ENCODE peak calls at places on chromosomes 13 and 19, in five cellular contexts. One of them, this sample, is unnamed.

GRCh38 chr13:77299587-77299986 is 27.3 kb downstream of the MYCBP2 start:
- DNase-seq in Peyer's patch: no peak
- DNase-seq in effector memory CD4-positive, alpha-beta T cell: no peak
- DNase-seq in CD8-positive, alpha-beta memory T cell: no peak
- DNase-seq in heart right ventricle: no peak
- DNase-seq in this sample: no peak

GRCh38 chr13:110463876-110464510 is 97.5 kb downstream of the RAB20 start:
- DNase-seq in Peyer's patch: peak
- DNase-seq in effector memory CD4-positive, alpha-beta T cell: no peak
- DNase-seq in CD8-positive, alpha-beta memory T cell: no peak
- DNase-seq in heart right ventricle: no peak
- DNase-seq in this sample: no peak

GRCh38 chr13:39765801-39766463 is 110.5 kb downstream of the COG6 start:
- DNase-seq in Peyer's patch: no peak
- DNase-seq in effector memory CD4-positive, alpha-beta T cell: no peak
- DNase-seq in CD8-positive, alpha-beta memory T cell: no peak
- DNase-seq in heart right ventricle: peak
- DNase-seq in this sample: peak

GRCh38 chr19:19997656-19998268 is 41.5 kb downstream of the ZNF682 start:
- DNase-seq in Peyer's patch: peak
- DNase-seq in effector memory CD4-positive, alpha-beta T cell: peak
- DNase-seq in CD8-positive, alpha-beta memory T cell: peak
- DNase-seq in heart right ventricle: peak
- DNase-seq in this sample: no peak

GRCh38 chr19:31023038-31023437 is 326.2 kb downstream of the TSHZ3 start:
- DNase-seq in Peyer's patch: no peak
- DNase-seq in effector memory CD4-positive, alpha-beta T cell: no peak
- DNase-seq in CD8-positive, alpha-beta memory T cell: no peak
- DNase-seq in heart right ventricle: no peak
- DNase-seq in this sample: no peak

GRCh38 chr13:67410645-67411044 is 180.5 kb upstream of the PCDH9 start:
- DNase-seq in Peyer's patch: no peak
- DNase-seq in effector memory CD4-positive, alpha-beta T cell: no peak
- DNase-seq in CD8-positive, alpha-beta memory T cell: no peak
- DNase-seq in heart right ventricle: no peak
- DNase-seq in this sample: no peak

GRCh38 chr19:46787331-46788100 is 878 bp downstream of the SLC1A5 start:
- DNase-seq in Peyer's patch: peak
- DNase-seq in effector memory CD4-positive, alpha-beta T cell: peak
- DNase-seq in CD8-positive, alpha-beta memory T cell: peak
- DNase-seq in heart right ventricle: peak
- DNase-seq in this sample: peak

GRCh38 chr19:57560049-57560491 is 407 bp upstream of the ZNF550 start:
- DNase-seq in Peyer's patch: no peak
- DNase-seq in effector memory CD4-positive, alpha-beta T cell: no peak
- DNase-seq in CD8-positive, alpha-beta memory T cell: no peak
- DNase-seq in heart right ventricle: peak
- DNase-seq in this sample: no peak

GRCh38 chr19:51368366-51369282 is at the start of gene CLDND2:
- DNase-seq in Peyer's patch: no peak
- DNase-seq in effector memory CD4-positive, alpha-beta T cell: no peak
- DNase-seq in CD8-positive, alpha-beta memory T cell: peak
- DNase-seq in heart right ventricle: no peak
- DNase-seq in this sample: no peak

GRCh38 chr19:6061420-6062130 is 48.7 kb downstream of the RFX2 start:
- DNase-seq in Peyer's patch: no peak
- DNase-seq in effector memory CD4-positive, alpha-beta T cell: no peak
- DNase-seq in CD8-positive, alpha-beta memory T cell: no peak
- DNase-seq in heart right ventricle: no peak
- DNase-seq in this sample: no peak

GRCh38 chr19:28827382-28827781 is 385.6 kb downstream of the UQCRFS1 start:
- DNase-seq in Peyer's patch: no peak
- DNase-seq in effector memory CD4-positive, alpha-beta T cell: no peak
- DNase-seq in CD8-positive, alpha-beta memory T cell: no peak
- DNase-seq in heart right ventricle: no peak
- DNase-seq in this sample: no peak

GRCh38 chr19:28828276-28828870 is 384.6 kb downstream of the UQCRFS1 start:
- DNase-seq in Peyer's patch: no peak
- DNase-seq in effector memory CD4-positive, alpha-beta T cell: no peak
- DNase-seq in CD8-positive, alpha-beta memory T cell: no peak
- DNase-seq in heart right ventricle: no peak
- DNase-seq in this sample: no peak

GRCh38 chr19:28829762-28830161 is 383.2 kb downstream of the UQCRFS1 start:
- DNase-seq in Peyer's patch: no peak
- DNase-seq in effector memory CD4-positive, alpha-beta T cell: no peak
- DNase-seq in CD8-positive, alpha-beta memory T cell: no peak
- DNase-seq in heart right ventricle: no peak
- DNase-seq in this sample: no peak

GRCh38 chr19:28836366-28836765 is 376.6 kb downstream of the UQCRFS1 start:
- DNase-seq in Peyer's patch: no peak
- DNase-seq in effector memory CD4-positive, alpha-beta T cell: no peak
- DNase-seq in CD8-positive, alpha-beta memory T cell: no peak
- DNase-seq in heart right ventricle: no peak
- DNase-seq in this sample: no peak

GRCh38 chr19:28831464-28831863 is 381.5 kb downstream of the UQCRFS1 start:
- DNase-seq in Peyer's patch: no peak
- DNase-seq in effector memory CD4-positive, alpha-beta T cell: no peak
- DNase-seq in CD8-positive, alpha-beta memory T cell: no peak
- DNase-seq in heart right ventricle: no peak
- DNase-seq in this sample: no peak
- H3K27ac ChIP-seq in Peyer's patch: no peak
- H3K27ac ChIP-seq in effector memory CD4-positive, alpha-beta T cell: no peak
- H3K27ac ChIP-seq in CD8-positive, alpha-beta memory T cell: no peak
- H3K27ac ChIP-seq in heart right ventricle: no peak
- H3K27ac ChIP-seq in this sample: no peak

DNA sequence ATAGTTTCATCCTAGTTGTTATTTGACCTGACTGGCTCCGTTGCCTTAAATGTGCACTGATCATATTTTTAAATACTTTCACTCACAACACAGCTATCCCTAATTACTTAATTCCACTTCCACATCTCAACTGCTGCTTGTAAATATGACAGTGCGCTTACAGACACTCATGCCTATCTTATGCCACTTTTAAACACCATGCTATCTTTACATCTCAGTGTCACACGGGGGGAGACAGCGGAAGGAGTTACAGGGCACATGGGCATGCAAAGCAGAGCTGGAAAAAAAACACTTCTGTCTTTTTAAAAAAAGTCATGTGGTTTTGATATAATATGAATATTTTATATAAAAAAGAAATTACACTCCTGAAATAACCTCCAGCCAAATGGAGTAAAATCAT is 44.1 kb downstream of the SMAD9 start:
- DNase-seq in Peyer's patch: no peak
- DNase-seq in effector memory CD4-positive, alpha-beta T cell: no peak
- DNase-seq in CD8-positive, alpha-beta memory T cell: no peak
- DNase-seq in heart right ventricle: no peak
- DNase-seq in this sample: no peak
- H3K27ac ChIP-seq in Peyer's patch: no peak
- H3K27ac ChIP-seq in effector memory CD4-positive, alpha-beta T cell: no peak
- H3K27ac ChIP-seq in CD8-positive, alpha-beta memory T cell: no peak
- H3K27ac ChIP-seq in heart right ventricle: no peak
- H3K27ac ChIP-seq in this sample: no peak

GRCh38 chr13:87287721-87288120 is 383.4 kb upstream of the SLITRK5 start:
- DNase-seq in Peyer's patch: no peak
- DNase-seq in effector memory CD4-positive, alpha-beta T cell: no peak
- DNase-seq in CD8-positive, alpha-beta memory T cell: no peak
- DNase-seq in heart right ventricle: no peak
- DNase-seq in this sample: no peak
- H3K27ac ChIP-seq in Peyer's patch: no peak
- H3K27ac ChIP-seq in effector memory CD4-positive, alpha-beta T cell: no peak
- H3K27ac ChIP-seq in CD8-positive, alpha-beta memory T cell: no peak
- H3K27ac ChIP-seq in heart right ventricle: no peak
- H3K27ac ChIP-seq in this sample: no peak

GRCh38 chr19:13729859-13730258 is 34.5 kb upstream of the MRI1 start:
- DNase-seq in Peyer's patch: no peak
- DNase-seq in effector memory CD4-positive, alpha-beta T cell: no peak
- DNase-seq in CD8-positive, alpha-beta memory T cell: no peak
- DNase-seq in heart right ventricle: no peak
- DNase-seq in this sample: no peak
- H3K27ac ChIP-seq in Peyer's patch: no peak
- H3K27ac ChIP-seq in effector memory CD4-positive, alpha-beta T cell: no peak
- H3K27ac ChIP-seq in CD8-positive, alpha-beta memory T cell: no peak
- H3K27ac ChIP-seq in heart right ventricle: peak
- H3K27ac ChIP-seq in this sample: no peak

This sample was measured in cardiac muscle cell.